ENCODE peak calls at places on chromosome 20, in six cellular contexts. K, U, C, Z, R and V are unnamed samples.

GRCh38 chr20:51661609-51662178 is 106.5 kb downstream of the ATP9A start:
- DNase-seq in U (peak; percentile 95), Z (peak; percentile 96), R (no peak), C (no peak), K (no peak), V (no peak)

GRCh38 chr20:63833776-63834544 is 2.9 kb upstream of the ZBTB46 start:
- DNase-seq in K (no peak), U (no peak), R (no peak), C (no peak), Z (no peak), V (no peak)

GRCh38 chr20:33689973-33690372 is 3.8 kb upstream of the E2F1 start:
- DNase-seq in U (peak; percentile 50), C (peak; percentile 73), R (no peak), K (no peak), Z (no peak), V (no peak)

GRCh38 chr20:61795669-61796630 is 269.7 kb downstream of the TAF4 start:
- DNase-seq in U (no peak), C (no peak), Z (no peak), K (no peak), R (no peak), V (no peak)

GRCh38 chr20:1569417-1569861 is 11.9 kb upstream of the SIRPD start:
- DNase-seq in R (no peak), U (peak; percentile 18), K (no peak), Z (peak; percentile 64), C (peak; percentile 25), V (no peak)

GRCh38 chr20:8542115-8542486 is 410.0 kb downstream of the PLCB1 start:
- DNase-seq in U (no peak), R (no peak), Z (no peak), C (no peak), K (no peak), V (no peak)

GRCh38 chr20:51594206-51594998 is 51.9 kb upstream of the NFATC2 start:
- DNase-seq in K (no peak), U (no peak), C (no peak), R (no peak), Z (no peak), V (no peak)

GRCh38 chr20:37804584-37805566 is 98.1 kb upstream of the VSTM2L start:
- DNase-seq in C (no peak), Z (no peak), R (no peak), U (no peak), K (no peak), V (peak; percentile 86)

GRCh38 chr20:45950330-45950646 is 15.8 kb downstream of the PCIF1 start:
- DNase-seq in R (no peak), C (no peak), U (no peak), Z (no peak), K (no peak), V (no peak)

GRCh38 chr20:61434361-61434781 is 182.3 kb downstream of the CDH4 start:
- DNase-seq in Z (no peak), K (no peak), C (no peak), R (no peak), U (no peak), V (no peak)

GRCh38 chr20:58268936-58269619 is 40.4 kb upstream of the RAB22A start:
- DNase-seq in C (peak; percentile 41), U (no peak), Z (no peak), K (no peak), R (no peak), V (no peak)

GRCh38 chr20:58268421-58268821 is 40.0 kb upstream of the ANKRD60 start:
- DNase-seq in K (no peak), R (no peak), Z (no peak), U (peak; percentile 22), C (peak; percentile 27), V (no peak)

GRCh38 chr20:58274384-58274783 is 35.1 kb upstream of the RAB22A start:
- DNase-seq in Z (no peak), U (no peak), R (no peak), K (no peak), C (no peak), V (no peak)

GRCh38 chr20:58267389-58268215 is 39.1 kb upstream of the ANKRD60 start:
- DNase-seq in K (no peak), C (peak; percentile 47), R (no peak), Z (no peak), U (no peak), V (no peak)

GRCh38 chr20:58271596-58272460 is 37.7 kb upstream of the RAB22A start:
- DNase-seq in R (no peak), C (no peak), Z (no peak), K (no peak), U (no peak), V (no peak)
- TF ChIP-seq ATF3 in R (no peak), C (no peak), Z (no peak), K (no peak), U (no peak), V (no peak)

GRCh38 chr20:57043669-57044268 is 222.7 kb downstream of the BMP7 start:
- DNase-seq in K (no peak), Z (no peak), C (no peak), R (no peak), U (peak; percentile 18), V (no peak)

GRCh38 chr20:57049298-57049697 is 217.1 kb downstream of the BMP7 start:
- DNase-seq in K (no peak), C (no peak), Z (no peak), R (no peak), U (no peak), V (no peak)

GRCh38 chr20:57047281-57048026 is 219.0 kb downstream of the BMP7 start:
- DNase-seq in Z (no peak), U (peak; percentile 34), C (peak; percentile 30), K (no peak), R (no peak), V (no peak)

GRCh38 chr20:57051096-57051495 is 215.3 kb downstream of the BMP7 start:
- DNase-seq in U (peak; percentile 76), Z (no peak), K (no peak), C (no peak), R (no peak), V (no peak)

GRCh38 chr20:57048027-57048869 is 218.2 kb downstream of the BMP7 start:
- DNase-seq in Z (no peak), U (peak; percentile 35), R (peak; percentile 79), C (peak; percentile 74), K (peak; percentile 76), V (no peak)
- TF ChIP-seq ATF3 in Z (no peak), U (no peak), R (no peak), C (no peak), K (no peak), V (no peak)

GRCh38 chr20:53220482-53221307 is 248.5 kb downstream of the TSHZ2 start:
- DNase-seq in C (no peak), K (no peak), R (no peak), U (no peak), Z (no peak), V (no peak)
- TF ChIP-seq ATF3 in C (no peak), K (no peak), R (no peak), U (no peak), Z (no peak), V (no peak)

GRCh38 chr20:40584128-40584819 is 104.8 kb downstream of the MAFB start:
- DNase-seq in K (no peak), U (no peak), R (no peak), C (no peak), Z (no peak), V (no peak)
- TF ChIP-seq ATF3 in K (no peak), U (no peak), R (no peak), C (no peak), Z (no peak), V (no peak)

GRCh38 chr20:58202039-58202438 is 26.4 kb downstream of the ANKRD60 start:
- DNase-seq in U (no peak), R (no peak), Z (no peak), K (no peak), C (no peak), V (no peak)
- TF ChIP-seq ATF3 in U (no peak), R (no peak), Z (no peak), K (no peak), C (no peak), V (no peak)

GRCh38 chr20:54219751-54220426 is 12.0 kb downstream of the PFDN4 start:
- DNase-seq in C (no peak), K (no peak), Z (peak; percentile 28), U (peak; percentile 61), R (no peak), V (no peak)
- TF ChIP-seq ATF3 in C (no peak), K (no peak), Z (no peak), U (no peak), R (no peak), V (no peak)

GRCh38 chr20:44807684-44808056 is 2.7 kb downstream of the RIMS4 start:
- DNase-seq in R (no peak), K (no peak), U (no peak), Z (no peak), C (no peak), V (no peak)

GRCh38 chr20:44810061-44810390 is 320 bp downstream of the RIMS4 start:
- DNase-seq in C (no peak), K (peak; percentile 27), Z (no peak), R (peak; percentile 54), U (no peak), V (no peak)

GRCh38 chr20:44811150-44811685 is 872 bp upstream of the RIMS4 start:
- DNase-seq in R (no peak), U (no peak), K (no peak), Z (no peak), C (no peak), V (no peak)

GRCh38 chr20:44809380-44810060 is 826 bp downstream of the RIMS4 start:
- DNase-seq in R (peak; percentile 69), C (no peak), U (no peak), Z (no peak), K (peak; percentile 44), V (no peak)

DNA sequence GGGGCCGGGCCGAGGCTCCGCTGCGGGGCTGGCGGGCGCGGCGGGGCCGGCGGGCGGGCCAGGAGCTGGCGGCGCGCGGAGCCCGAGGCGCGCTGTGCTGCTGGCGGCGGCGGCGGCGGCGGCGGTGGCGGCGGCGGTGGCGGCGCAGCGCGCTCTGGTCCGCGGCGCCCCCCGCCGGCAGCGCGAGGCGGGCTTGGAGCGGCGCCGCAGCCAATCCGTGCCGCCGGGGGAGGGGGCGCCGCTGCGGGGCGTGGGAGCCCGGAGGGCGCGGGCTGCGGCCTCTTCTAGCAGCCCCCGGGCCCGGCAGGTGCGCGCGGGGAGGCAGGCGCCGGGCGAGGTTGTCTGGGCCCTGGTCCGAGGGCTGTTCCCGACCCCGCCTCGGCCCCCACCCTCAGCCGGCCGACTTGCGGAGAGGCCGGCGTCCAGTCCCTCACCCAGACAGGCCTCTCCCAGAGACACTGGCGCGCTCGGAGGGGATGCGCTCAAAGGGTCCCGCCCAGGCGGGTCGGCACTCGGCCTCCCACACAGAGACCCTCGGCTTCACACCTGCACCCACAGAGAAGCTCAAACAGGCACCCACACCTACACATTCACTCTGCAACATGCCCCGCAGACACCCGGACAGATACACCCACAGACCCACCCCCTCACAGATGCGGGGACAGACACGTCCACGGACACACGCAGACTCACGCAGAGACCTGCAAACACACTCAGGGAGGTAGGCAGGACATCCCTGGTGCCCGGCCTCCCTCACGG is at the start of gene RIMS4:
- DNase-seq in Z (no peak), U (no peak), R (peak; percentile 66), K (peak; percentile 48), C (no peak), V (no peak)
- TF ChIP-seq ATF3 in Z (no peak), U (no peak), R (no peak), K (no peak), C (no peak), V (no peak)

GRCh38 chr20:10537850-10538480 is 102.9 kb downstream of the SLX4IP start:
- DNase-seq in R (no peak), U (no peak), K (no peak), Z (no peak), C (no peak), V (no peak)
- TF ChIP-seq ATF3 in R (no peak), U (no peak), K (no peak), Z (no peak), C (no peak), V (no peak)

GRCh38 chr20:48823960-48824497 is 3.8 kb downstream of the PREX1 start:
- DNase-seq in C (no peak), R (no peak), U (no peak), K (no peak), Z (no peak), V (peak; percentile 76)
- TF ChIP-seq ATF3 in C (no peak), R (no peak), U (no peak), K (no peak), Z (no peak), V (no peak)